ENCODE peak calls at places on chromosomes 1 and 21, in six cellular contexts. One of them, this sample, is unnamed.

GRCh38 chr1:236013330-236013729 is 51.6 kb downstream of the NID1 start:
- DNase-seq in neuronal stem cell: no peak
- DNase-seq in mesenchymal stem cell: no peak
- DNase-seq in H9: no peak
- DNase-seq in H1: no peak
- DNase-seq in trophoblast cell: no peak
- DNase-seq in this sample: no peak

GRCh38 chr1:21886486-21887215 is 50.5 kb downstream of the HSPG2 start:
- DNase-seq in neuronal stem cell: no peak
- DNase-seq in mesenchymal stem cell: no peak
- DNase-seq in H9: no peak
- DNase-seq in H1: no peak
- DNase-seq in trophoblast cell: no peak
- DNase-seq in this sample: no peak

GRCh38 chr1:27650527-27651175 is 15.7 kb upstream of the FGR start:
- DNase-seq in neuronal stem cell: no peak
- DNase-seq in mesenchymal stem cell: peak
- DNase-seq in H9: peak
- DNase-seq in H1: no peak
- DNase-seq in trophoblast cell: peak
- DNase-seq in this sample: peak

GRCh38 chr21:22575165-22575584 is 1577.0 kb downstream of the NCAM2 start:
- DNase-seq in neuronal stem cell: peak
- DNase-seq in mesenchymal stem cell: no peak
- DNase-seq in H9: peak
- DNase-seq in H1: peak
- DNase-seq in trophoblast cell: peak
- DNase-seq in this sample: no peak

GRCh38 chr1:98897046-98897445 is 107.6 kb downstream of the PLPPR5 start:
- DNase-seq in neuronal stem cell: peak
- DNase-seq in mesenchymal stem cell: no peak
- DNase-seq in H9: no peak
- DNase-seq in H1: no peak
- DNase-seq in trophoblast cell: no peak
- DNase-seq in this sample: no peak

GRCh38 chr1:147516157-147516917 is 25.0 kb upstream of the BCL9 start:
- DNase-seq in neuronal stem cell: no peak
- DNase-seq in mesenchymal stem cell: no peak
- DNase-seq in H9: no peak
- DNase-seq in H1: no peak
- DNase-seq in trophoblast cell: no peak
- DNase-seq in this sample: no peak

GRCh38 chr1:214426420-214426812 is 125.0 kb downstream of the PTPN14 start:
- DNase-seq in neuronal stem cell: no peak
- DNase-seq in mesenchymal stem cell: no peak
- DNase-seq in H9: no peak
- DNase-seq in H1: no peak
- DNase-seq in trophoblast cell: no peak
- DNase-seq in this sample: no peak

GRCh38 chr1:111592389-111593361 is 26.9 kb upstream of the RAP1A start:
- DNase-seq in neuronal stem cell: peak
- DNase-seq in mesenchymal stem cell: peak
- DNase-seq in H9: peak
- DNase-seq in H1: no peak
- DNase-seq in trophoblast cell: peak
- DNase-seq in this sample: peak

GRCh38 chr1:60600532-60600931 is 481.8 kb upstream of the NFIA start:
- DNase-seq in neuronal stem cell: no peak
- DNase-seq in mesenchymal stem cell: no peak
- DNase-seq in H9: no peak
- DNase-seq in H1: no peak
- DNase-seq in trophoblast cell: no peak
- DNase-seq in this sample: no peak

GRCh38 chr1:224132901-224133300 is 19.0 kb downstream of the FBXO28 start:
- DNase-seq in neuronal stem cell: no peak
- DNase-seq in mesenchymal stem cell: no peak
- DNase-seq in H9: no peak
- DNase-seq in H1: no peak
- DNase-seq in trophoblast cell: no peak
- DNase-seq in this sample: no peak

GRCh38 chr1:224124220-224124619 is 10.3 kb downstream of the FBXO28 start:
- DNase-seq in neuronal stem cell: no peak
- DNase-seq in mesenchymal stem cell: no peak
- DNase-seq in H9: no peak
- DNase-seq in H1: no peak
- DNase-seq in trophoblast cell: no peak
- DNase-seq in this sample: no peak

GRCh38 chr1:224131253-224131652 is 17.3 kb downstream of the FBXO28 start:
- DNase-seq in neuronal stem cell: no peak
- DNase-seq in mesenchymal stem cell: no peak
- DNase-seq in H9: no peak
- DNase-seq in H1: no peak
- DNase-seq in trophoblast cell: no peak
- DNase-seq in this sample: no peak

GRCh38 chr1:224123136-224123535 is 9.2 kb downstream of the FBXO28 start:
- DNase-seq in neuronal stem cell: no peak
- DNase-seq in mesenchymal stem cell: no peak
- DNase-seq in H9: no peak
- DNase-seq in H1: no peak
- DNase-seq in trophoblast cell: no peak
- DNase-seq in this sample: no peak

DNA sequence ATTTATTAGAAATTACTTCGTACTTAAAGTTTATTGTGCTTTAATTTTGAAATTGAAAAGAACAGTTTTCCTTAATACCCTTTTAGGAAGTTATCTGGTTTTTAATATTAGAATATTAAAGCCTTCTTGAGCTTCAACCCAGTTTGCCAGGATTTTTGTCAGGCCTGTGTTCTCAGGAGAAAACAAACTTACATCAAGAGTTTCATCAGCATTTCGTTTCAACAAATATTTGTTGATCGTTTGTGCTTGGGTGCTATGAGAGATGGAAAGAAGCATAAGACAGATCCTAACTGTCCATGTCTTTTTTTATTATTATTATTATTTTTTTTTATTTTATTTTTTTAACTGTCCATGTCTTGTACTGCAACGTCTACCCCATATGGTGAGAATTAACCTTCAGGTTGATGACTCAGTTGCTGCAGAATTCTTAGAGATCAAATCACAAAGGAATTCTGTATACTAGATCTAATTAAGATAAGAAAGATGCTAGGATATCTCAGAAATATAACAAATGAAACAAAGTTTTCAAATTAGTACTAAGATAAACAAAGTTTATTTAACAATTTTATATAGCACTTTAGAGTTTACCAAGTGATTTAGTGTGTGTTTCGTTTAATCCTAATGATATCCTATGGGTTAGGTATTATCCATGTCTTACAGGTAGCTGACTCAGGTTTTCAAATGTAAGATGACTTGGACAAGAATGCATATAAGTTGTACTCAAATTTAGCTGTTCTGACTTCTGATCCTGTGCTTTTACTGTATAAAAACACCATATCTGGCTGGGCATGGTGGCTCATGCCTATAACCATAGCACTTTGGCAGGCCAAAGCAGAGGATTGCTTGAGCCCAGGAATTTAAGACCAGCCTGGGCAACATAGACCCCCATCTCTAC is 14.3 kb downstream of the FBXO28 start:
- DNase-seq in neuronal stem cell: no peak
- DNase-seq in mesenchymal stem cell: no peak
- DNase-seq in H9: no peak
- DNase-seq in H1: no peak
- DNase-seq in trophoblast cell: no peak
- DNase-seq in this sample: peak
- H4K91ac ChIP-seq in neuronal stem cell: no peak
- H4K91ac ChIP-seq in mesenchymal stem cell: no peak
- H4K91ac ChIP-seq in H9: no peak
- H4K91ac ChIP-seq in H1: no peak
- H4K91ac ChIP-seq in trophoblast cell: no peak
- H4K91ac ChIP-seq in this sample: no peak

DNA sequence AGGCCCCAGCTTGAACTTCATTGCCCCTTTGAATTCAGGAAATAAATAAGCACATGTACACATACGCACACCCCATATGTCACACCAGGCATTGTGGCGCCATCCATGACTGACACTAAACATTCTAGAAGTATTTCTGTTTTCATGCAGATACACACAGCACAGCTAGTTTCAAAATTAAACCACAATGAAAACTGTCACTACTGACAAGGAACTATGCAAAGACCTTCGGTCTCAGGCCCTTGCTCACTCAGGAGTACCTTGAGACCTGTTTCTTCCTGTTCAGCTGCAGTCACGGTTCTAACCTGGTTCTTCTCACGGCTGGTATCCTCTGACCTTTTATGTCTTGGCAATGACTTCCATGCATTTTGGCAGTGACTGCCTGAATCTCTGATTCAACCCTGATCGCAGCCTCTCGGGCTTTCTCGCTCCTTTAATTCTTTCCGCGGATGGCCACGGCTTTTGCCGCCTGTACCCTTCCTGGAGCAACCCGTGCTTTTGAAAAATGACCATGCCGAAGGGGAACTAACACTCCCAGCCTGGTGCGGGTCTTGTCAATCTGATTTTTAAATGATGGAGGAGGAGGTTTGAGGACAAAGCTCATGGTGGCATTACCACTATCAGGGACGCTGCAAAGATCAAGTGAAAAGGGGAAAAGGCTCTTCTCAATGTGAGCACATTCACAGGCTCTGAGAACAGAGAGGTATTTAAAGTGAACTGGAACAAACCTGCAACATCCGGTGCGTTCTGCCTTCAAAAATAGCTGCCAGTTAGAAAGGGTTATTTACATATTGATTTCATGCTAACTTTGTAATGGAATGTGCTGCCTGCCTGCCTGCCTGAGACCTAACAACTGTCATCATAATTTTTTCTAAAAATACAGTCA is 384.6 kb downstream of the RRAGC start:
- DNase-seq in neuronal stem cell: no peak
- DNase-seq in mesenchymal stem cell: no peak
- DNase-seq in H9: no peak
- DNase-seq in H1: no peak
- DNase-seq in trophoblast cell: no peak
- DNase-seq in this sample: no peak
- H4K91ac ChIP-seq in neuronal stem cell: no peak
- H4K91ac ChIP-seq in mesenchymal stem cell: no peak
- H4K91ac ChIP-seq in H9: no peak
- H4K91ac ChIP-seq in H1: no peak
- H4K91ac ChIP-seq in trophoblast cell: no peak
- H4K91ac ChIP-seq in this sample: no peak

GRCh38 chr1:233867028-233867427 is 37.4 kb upstream of the SLC35F3 start:
- DNase-seq in neuronal stem cell: no peak
- DNase-seq in mesenchymal stem cell: no peak
- DNase-seq in H9: no peak
- DNase-seq in H1: no peak
- DNase-seq in trophoblast cell: no peak
- DNase-seq in this sample: no peak

GRCh38 chr1:233863901-233864545 is 40.5 kb upstream of the SLC35F3 start:
- DNase-seq in neuronal stem cell: no peak
- DNase-seq in mesenchymal stem cell: no peak
- DNase-seq in H9: no peak
- DNase-seq in H1: no peak
- DNase-seq in trophoblast cell: no peak
- DNase-seq in this sample: no peak

GRCh38 chr1:233864578-233864977 is 39.9 kb upstream of the SLC35F3 start:
- DNase-seq in neuronal stem cell: no peak
- DNase-seq in mesenchymal stem cell: no peak
- DNase-seq in H9: no peak
- DNase-seq in H1: no peak
- DNase-seq in trophoblast cell: no peak
- DNase-seq in this sample: no peak

GRCh38 chr1:233868461-233868860 is 36.0 kb upstream of the SLC35F3 start:
- DNase-seq in neuronal stem cell: no peak
- DNase-seq in mesenchymal stem cell: no peak
- DNase-seq in H9: no peak
- DNase-seq in H1: no peak
- DNase-seq in trophoblast cell: no peak
- DNase-seq in this sample: no peak

GRCh38 chr1:233865902-233866301 is 38.6 kb upstream of the SLC35F3 start:
- DNase-seq in neuronal stem cell: no peak
- DNase-seq in mesenchymal stem cell: no peak
- DNase-seq in H9: no peak
- DNase-seq in H1: no peak
- DNase-seq in trophoblast cell: no peak
- DNase-seq in this sample: no peak
- H4K91ac ChIP-seq in neuronal stem cell: no peak
- H4K91ac ChIP-seq in mesenchymal stem cell: no peak
- H4K91ac ChIP-seq in H9: no peak
- H4K91ac ChIP-seq in H1: no peak
- H4K91ac ChIP-seq in trophoblast cell: no peak
- H4K91ac ChIP-seq in this sample: no peak

GRCh38 chr1:206808615-206809014 is 36.3 kb upstream of the IL10 start:
- DNase-seq in neuronal stem cell: no peak
- DNase-seq in mesenchymal stem cell: peak
- DNase-seq in H9: peak
- DNase-seq in H1: no peak
- DNase-seq in trophoblast cell: peak
- DNase-seq in this sample: peak
- H4K91ac ChIP-seq in neuronal stem cell: no peak
- H4K91ac ChIP-seq in mesenchymal stem cell: no peak
- H4K91ac ChIP-seq in H9: no peak
- H4K91ac ChIP-seq in H1: no peak
- H4K91ac ChIP-seq in trophoblast cell: no peak
- H4K91ac ChIP-seq in this sample: no peak

DNA sequence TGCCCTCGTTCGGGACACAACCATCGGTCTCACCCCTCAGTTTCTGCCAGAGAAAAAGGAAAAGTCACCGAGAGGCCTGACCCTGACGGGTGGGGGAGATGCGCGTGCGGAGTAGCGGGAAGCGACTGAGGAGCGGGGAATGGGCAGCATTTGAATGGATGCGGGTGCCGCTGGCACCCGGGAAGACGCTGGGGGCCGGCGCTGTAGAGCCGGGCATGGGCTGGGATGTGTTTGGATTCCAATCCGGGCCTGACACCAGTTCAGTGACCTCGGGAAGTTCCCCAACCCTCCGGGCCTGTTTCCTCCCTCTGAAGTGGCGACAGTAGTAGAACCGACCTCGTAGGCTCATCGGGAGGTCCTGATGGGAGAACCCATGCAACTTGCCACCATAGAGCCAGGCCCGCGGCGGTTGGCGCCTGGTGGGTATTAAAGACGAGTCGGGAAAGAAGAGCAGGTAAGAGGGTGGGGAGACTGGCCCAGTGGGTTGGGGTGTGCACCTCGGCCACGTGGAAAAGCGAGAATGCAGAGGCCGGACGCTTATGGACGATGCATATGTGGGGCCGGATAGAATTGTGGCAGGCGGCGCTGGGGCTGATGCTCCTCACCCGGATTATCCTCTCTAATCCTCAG is 622 bp upstream of the SLC16A1 start:
- DNase-seq in neuronal stem cell: no peak
- DNase-seq in mesenchymal stem cell: peak
- DNase-seq in H9: no peak
- DNase-seq in H1: no peak
- DNase-seq in trophoblast cell: peak
- DNase-seq in this sample: no peak
- H4K91ac ChIP-seq in neuronal stem cell: peak
- H4K91ac ChIP-seq in mesenchymal stem cell: peak
- H4K91ac ChIP-seq in H9: no peak
- H4K91ac ChIP-seq in H1: peak
- H4K91ac ChIP-seq in trophoblast cell: peak
- H4K91ac ChIP-seq in this sample: peak

This sample was measured in IMR-90.